ENCODE peak calls at places on chromosomes 6 and 20, in four cellular contexts. I, U, P and C are unnamed samples.

GRCh38 chr20:63973636-63974401 is 4.1 kb upstream of the ZNF512B start:
- DNase-seq in U (peak; percentile 55), P (peak; percentile 84), I (peak; percentile 89), C (peak; percentile 76)

GRCh38 chr20:62064788-62065668 is 653 bp downstream of the TAF4 start:
- DNase-seq in P (no peak), I (peak; percentile 27), U (no peak), C (no peak)

GRCh38 chr6:135167617-135168016 is 13.5 kb upstream of the MYB start:
- DNase-seq in I (no peak), P (no peak), U (no peak), C (no peak)

GRCh38 chr20:7516631-7517051 is 423.6 kb downstream of the HAO1 start:
- DNase-seq in U (no peak), I (no peak), P (no peak), C (peak; percentile 20)

GRCh38 chr6:164183556-164184123 is 769.1 kb downstream of the QKI start:
- DNase-seq in P (no peak), I (no peak), U (no peak), C (no peak)

GRCh38 chr6:111105578-111105977 is 18.3 kb downstream of the SLC16A10 start:
- DNase-seq in P (peak; percentile 64), U (no peak), I (peak; percentile 92), C (peak; percentile 72)

GRCh38 chr6:159217595-159218275 is 48.5 kb downstream of the FNDC1 start:
- DNase-seq in I (no peak), U (peak; percentile 3), P (peak; percentile 33), C (no peak)

GRCh38 chr20:21229163-21229562 is 74.0 kb upstream of the XRN2 start:
- DNase-seq in I (no peak), P (peak; percentile 86), U (no peak), C (peak; percentile 15)

GRCh38 chr20:19692685-19693119 is 65.4 kb upstream of the RIN2 start:
- DNase-seq in U (no peak), P (peak; percentile 82), I (peak; percentile 63), C (peak; percentile 39)

GRCh38 chr6:13400772-13401171 is 72.4 kb upstream of the TBC1D7 start:
- DNase-seq in U (no peak), I (no peak), P (peak; percentile 49), C (no peak)

GRCh38 chr6:132362318-132363185 is 38.7 kb downstream of the MOXD1 start:
- DNase-seq in U (no peak), I (no peak), P (peak; percentile 27), C (peak; percentile 22)

GRCh38 chr6:16118825-16119224 is 10.1 kb upstream of the MYLIP start:
- DNase-seq in U (no peak), I (no peak), P (no peak), C (no peak)

GRCh38 chr6:36956111-36956820 is 1.7 kb downstream of the PI16 start:
- DNase-seq in U (no peak), P (peak; percentile 81), I (no peak), C (peak; percentile 20)

GRCh38 chr20:17519606-17520285 is 11.4 kb downstream of the BFSP1 start:
- DNase-seq in I (no peak), P (no peak), U (no peak), C (no peak)

GRCh38 chr6:121436966-121437756 is 1.7 kb downstream of the GJA1 start:
- DNase-seq in U (peak; percentile 11), P (peak; percentile 20), I (peak; percentile 14), C (peak; percentile 68)

GRCh38 chr6:37705239-37706051 is 7.8 kb upstream of the MDGA1 start:
- DNase-seq in I (peak; percentile 75), U (no peak), P (peak; percentile 53), C (peak; percentile 85)

GRCh38 chr20:49579874-49580817 is 12.2 kb upstream of the PTGIS start:
- DNase-seq in I (no peak), P (peak; percentile 49), U (peak; percentile 60), C (no peak)

GRCh38 chr6:17457405-17457804 is 64.0 kb downstream of the CAP2 start:
- DNase-seq in U (no peak), I (no peak), P (no peak), C (no peak)
- H3K4me3 ChIP-seq in U (no peak overlapping the region), I (no peak overlapping the region), P (no peak overlapping the region), C (no peak overlapping the region)

GRCh38 chr6:152980656-152981055 is 2.2 kb downstream of the FBXO5 start:
- DNase-seq in P (no peak), I (no peak), U (no peak), C (no peak)

GRCh38 chr6:152979116-152979515 is 3.7 kb downstream of the FBXO5 start:
- DNase-seq in U (no peak), I (no peak), P (no peak), C (no peak)

GRCh38 chr6:152982768-152983636 is at the start of gene FBXO5:
- DNase-seq in I (peak; percentile 98), P (peak; percentile 95), U (peak; percentile 94), C (peak; percentile 95)

GRCh38 chr6:152981989-152982767 is 663 bp downstream of the FBXO5 start:
- DNase-seq in I (peak; percentile 14), U (no peak), P (no peak), C (no peak)

GRCh38 chr6:152981219-152981618 is 1.6 kb downstream of the FBXO5 start:
- DNase-seq in I (no peak), U (no peak), P (no peak), C (no peak)
- H3K4me3 ChIP-seq in I (no peak overlapping the region), U (peak overlapping the region; percentile 76), P (peak overlapping the region; percentile 83), C (peak overlapping the region; percentile 92)

GRCh38 chr6:1591243-1591642 is 18.5 kb upstream of the FOXC1 start:
- DNase-seq in P (no peak), U (no peak), I (no peak), C (no peak)
- H3K4me3 ChIP-seq in P (no peak overlapping the region), U (no peak overlapping the region), I (no peak overlapping the region), C (no peak overlapping the region)

DNA sequence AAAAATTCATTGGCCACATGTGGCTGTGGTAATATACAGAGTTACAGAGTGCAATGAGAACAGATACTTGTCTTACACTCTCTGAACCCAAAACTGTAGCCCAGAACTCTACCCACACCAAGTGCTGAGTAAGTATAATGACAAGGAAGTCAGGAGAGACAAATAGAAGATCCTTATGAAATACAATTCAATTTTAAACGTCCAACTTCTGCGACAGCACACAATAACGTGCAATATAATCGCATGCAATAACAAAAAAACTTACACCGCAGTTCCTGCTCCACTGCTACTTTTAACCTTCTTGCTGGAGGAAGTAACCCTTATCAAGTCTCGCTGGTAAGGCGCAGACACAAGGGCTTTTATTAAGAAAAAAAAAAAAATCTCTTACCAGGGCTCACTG is 881 bp downstream of the SFT2D1 start:
- DNase-seq in P (no peak), I (no peak), U (no peak), C (no peak)
- H3K4me3 ChIP-seq in P (peak overlapping the region; percentile 98), I (peak overlapping the region; percentile 94), U (peak overlapping the region; percentile 99), C (peak overlapping the region; percentile 66)

GRCh38 chr6:34665019-34665418 is 31.5 kb downstream of the ILRUN start:
- DNase-seq in I (no peak), P (no peak), U (no peak), C (no peak)
- H3K4me3 ChIP-seq in I (no peak overlapping the region), P (no peak overlapping the region), U (no peak overlapping the region), C (no peak overlapping the region)

DNA sequence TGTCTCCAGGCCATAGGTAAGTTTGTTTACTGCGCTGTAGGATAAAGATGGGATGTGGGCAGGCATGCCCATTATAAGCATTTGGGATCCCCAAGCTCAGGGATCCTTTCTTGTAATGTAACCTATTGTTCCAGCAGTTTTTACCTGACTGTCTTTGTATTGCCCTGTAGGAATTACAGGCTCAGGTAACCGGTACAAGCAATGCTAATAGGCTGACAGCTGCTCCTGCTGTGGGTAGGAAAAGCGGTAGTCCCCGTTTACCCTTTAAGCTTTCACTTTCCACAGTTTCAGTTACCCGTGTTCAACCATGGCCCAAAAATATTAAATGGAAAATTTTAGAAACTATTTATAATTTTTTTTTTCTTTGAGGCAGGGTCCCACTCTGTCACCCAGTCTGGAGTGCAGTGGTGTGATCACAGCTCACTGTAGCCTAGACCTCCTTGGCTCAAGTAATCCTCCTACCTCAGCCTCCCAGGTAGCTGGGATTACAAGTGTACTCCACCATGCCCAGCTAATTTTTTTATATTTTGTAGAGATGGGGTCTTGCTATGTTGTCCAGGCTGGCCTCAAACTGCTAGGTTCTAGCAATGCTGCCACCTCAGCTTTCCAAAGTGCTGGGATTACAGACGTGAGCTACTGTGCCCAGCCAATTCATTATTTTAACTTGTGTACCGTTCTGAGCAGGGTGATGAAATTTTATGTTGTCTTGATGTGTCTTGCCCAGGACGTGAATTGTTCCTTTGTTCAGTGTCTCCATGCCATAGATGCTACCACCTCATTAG is 108.6 kb downstream of the CDYL start:
- DNase-seq in P (no peak), I (no peak), U (no peak), C (no peak)
- H3K4me3 ChIP-seq in P (no peak overlapping the region), I (no peak overlapping the region), U (no peak overlapping the region), C (no peak overlapping the region)

GRCh38 chr6:109229536-109229935 is 134.2 kb downstream of the CEP57L1 start:
- DNase-seq in P (peak; percentile 93), U (no peak), I (peak; percentile 70), C (peak; percentile 55)

GRCh38 chr6:109226353-109226752 is 131.0 kb downstream of the CEP57L1 start:
- DNase-seq in U (no peak), I (no peak), P (no peak), C (no peak)

GRCh38 chr6:109224994-109225393 is 129.7 kb downstream of the CEP57L1 start:
- DNase-seq in U (no peak), P (no peak), I (no peak), C (no peak)

GRCh38 chr6:109230444-109230843 is 135.1 kb downstream of the CEP57L1 start:
- DNase-seq in P (no peak), I (peak; percentile 85), U (no peak), C (no peak)

GRCh38 chr6:109227646-109228045 is 132.3 kb downstream of the CEP57L1 start:
- DNase-seq in P (no peak), I (no peak), U (no peak), C (no peak)
- H3K4me3 ChIP-seq in P (no peak overlapping the region), I (no peak overlapping the region), U (no peak overlapping the region), C (no peak overlapping the region)

GRCh38 chr20:44649976-44650375 is 1.5 kb downstream of the ADA start:
- DNase-seq in P (no peak), I (no peak), U (no peak), C (no peak)

GRCh38 chr20:44650777-44651493 is 564 bp downstream of the ADA start:
- DNase-seq in I (no peak), P (no peak), U (no peak), C (peak; percentile 44)

GRCh38 chr20:44646641-44647274 is 4.7 kb downstream of the ADA start:
- DNase-seq in P (peak; percentile 51), I (peak; percentile 36), U (no peak), C (peak; percentile 46)

GRCh38 chr20:44648068-44648467 is 3.4 kb downstream of the ADA start:
- DNase-seq in I (no peak), P (no peak), U (no peak), C (no peak)

GRCh38 chr20:44648579-44648978 is 2.9 kb downstream of the ADA start:
- DNase-seq in P (no peak), I (no peak), U (no peak), C (no peak)
- H3K4me3 ChIP-seq in P (no peak overlapping the region), I (no peak overlapping the region), U (no peak overlapping the region), C (no peak overlapping the region)